ENCODE peak calls at places on chromosomes 3 and 15, in eight cellular contexts. D, K, B, W, G, X, R and F are unnamed samples.

GRCh38 chr3:98764692-98765002 is 1.5 kb downstream of the ST3GAL6 start:
- DNase-seq in W (no peak), B (no peak), G (no peak), K (no peak), D (no peak), R (no peak), X (no peak), F (no peak)

GRCh38 chr3:4888913-4889846 is 90.1 kb upstream of the BHLHE40 start:
- DNase-seq in R (no peak), G (no peak), B (no peak), K (no peak), W (no peak), D (no peak), X (no peak), F (no peak)

GRCh38 chr3:123749716-123750115 is 134.4 kb downstream of the MYLK start:
- DNase-seq in D (no peak), R (no peak), B (no peak), G (no peak), K (peak), X (peak), W (no peak), F (no peak)

GRCh38 chr3:28173831-28174230 is 67.6 kb upstream of the CMC1 start:
- DNase-seq in W (no peak), B (no peak), G (no peak), K (no peak), R (no peak), X (no peak), D (no peak), F (no peak)

GRCh38 chr15:80861776-80862175 is 82.6 kb downstream of the CEMIP start:
- DNase-seq in W (no peak), G (peak), B (no peak), D (no peak), K (peak), X (no peak), R (no peak), F (peak)

GRCh38 chr3:14202874-14203520 is 24.4 kb downstream of the LSM3 start:
- DNase-seq in B (no peak), W (no peak), K (no peak), X (no peak), D (no peak), G (no peak), R (no peak), F (no peak)

GRCh38 chr3:141076026-141076797 is 25.1 kb downstream of the SPSB4 start:
- DNase-seq in R (no peak), B (no peak), X (no peak), G (peak), W (no peak), K (no peak), D (peak), F (peak)

GRCh38 chr3:52176951-52177700 is 20.8 kb upstream of the ALAS1 start:
- DNase-seq in W (no peak), B (no peak), R (no peak), K (peak), X (no peak), D (no peak), G (no peak), F (peak)

GRCh38 chr15:25903024-25903581 is 40.0 kb upstream of the ATP10A start:
- DNase-seq in B (no peak), G (no peak), R (no peak), K (peak), W (no peak), D (no peak), X (peak), F (peak)

GRCh38 chr15:38196116-38196515 is 56.5 kb upstream of the SPRED1 start:
- DNase-seq in K (no peak), G (no peak), B (no peak), X (no peak), R (no peak), W (no peak), D (no peak), F (no peak)

GRCh38 chr3:153809097-153809496 is 312.1 kb upstream of the ARHGEF26 start:
- DNase-seq in G (no peak), W (no peak), D (no peak), R (no peak), X (no peak), K (no peak), B (no peak), F (no peak)

GRCh38 chr15:28975766-28976179 is 90.0 kb downstream of the APBA2 start:
- DNase-seq in X (peak), G (peak), D (peak), R (peak), K (peak), B (peak), W (peak), F (no peak)

GRCh38 chr3:9111349-9112265 is 137.8 kb downstream of the SRGAP3 start:
- DNase-seq in D (no peak), G (no peak), R (peak), W (no peak), B (peak), K (no peak), X (peak), F (peak)

GRCh38 chr3:184289426-184289938 is 9.6 kb upstream of the PSMD2 start:
- DNase-seq in X (peak), W (peak), D (peak), R (peak), B (peak), K (peak), G (peak), F (no peak)

GRCh38 chr3:9271903-9272302 is 22.5 kb upstream of the SRGAP3 start:
- DNase-seq in W (no peak), D (no peak), X (no peak), K (no peak), R (no peak), B (no peak), G (no peak), F (no peak)

GRCh38 chr3:53794597-53794996 is 51.6 kb downstream of the CHDH start:
- DNase-seq in X (peak), G (no peak), D (no peak), W (no peak), R (no peak), B (no peak), K (peak), F (no peak)

GRCh38 chr3:45984331-45985312 is 11.0 kb downstream of the FYCO1 start:
- DNase-seq in D (no peak), K (no peak), G (no peak), W (no peak), R (no peak), X (no peak), B (no peak), F (no peak)

GRCh38 chr3:148861277-148861869 is 3.7 kb upstream of the CPA3 start:
- DNase-seq in X (peak), D (peak), G (peak), W (no peak), R (no peak), B (peak), K (peak), F (no peak)

GRCh38 chr3:38581774-38582173 is 67.7 kb downstream of the SCN5A start:
- DNase-seq in D (no peak), W (no peak), G (no peak), K (no peak), R (no peak), B (no peak), X (no peak), F (no peak)

GRCh38 chr15:85621096-85621495 is 173.6 kb downstream of the KLHL25 start:
- DNase-seq in K (no peak), X (no peak), W (no peak), R (peak), D (no peak), B (no peak), G (no peak), F (no peak)